ENCODE peak calls at places on chromosome 20, in five cellular contexts. V, Q, D, G and M are unnamed samples.
A peak's percentile ranks its signal among the peaks of the same experiment; 100 is the strongest.

GRCh38 chr20:17281478-17281877 is 54.6 kb downstream of the PCSK2 start:
- DNase-seq in V (no peak), Q (peak; percentile 62), D (no peak), G (no peak), M (no peak)

GRCh38 chr20:32536861-32537656 is 48.1 kb downstream of the NOL4L start:
- DNase-seq in V (peak; percentile 90), Q (peak; percentile 52), D (no peak), G (no peak), M (no peak)

GRCh38 chr20:5127859-5128409 is 1.1 kb downstream of the CDS2 start:
- DNase-seq in V (no peak), Q (no peak), D (no peak), G (no peak), M (no peak)

GRCh38 chr20:18001131-18001921 is 32.5 kb downstream of the MGME1 start:
- DNase-seq in V (peak; percentile 75), Q (peak; percentile 69), D (peak; percentile 60), G (peak; percentile 86), M (peak; percentile 90)

GRCh38 chr20:35312348-35312747 is 20.1 kb upstream of the FAM83C start:
- DNase-seq in V (no peak), Q (peak; percentile 98), D (peak; percentile 89), G (no peak), M (no peak)

GRCh38 chr20:43243672-43244269 is 54.1 kb upstream of the PTPRT start:
- DNase-seq in V (no peak), Q (peak; percentile 28), D (no peak), G (peak; percentile 79), M (no peak)

GRCh38 chr20:4067600-4068261 is 52.4 kb upstream of the RNF24 start:
- DNase-seq in V (no peak), Q (peak; percentile 88), D (peak; percentile 68), G (no peak), M (no peak)

GRCh38 chr20:20303742-20304141 is 64.2 kb upstream of the INSM1 start:
- DNase-seq in V (no peak), Q (no peak), D (no peak), G (no peak), M (no peak)

GRCh38 chr20:57666106-57666833 is 43.5 kb downstream of the PMEPA1 start:
- DNase-seq in V (no peak), Q (no peak), D (no peak), G (peak; percentile 50), M (no peak)

GRCh38 chr20:8212286-8212685 is 80.2 kb downstream of the PLCB1 start:
- DNase-seq in V (no peak), Q (peak; percentile 25), D (no peak), G (no peak), M (no peak)

GRCh38 chr20:52812231-52812847 is 159.8 kb upstream of the TSHZ2 start:
- DNase-seq in V (no peak), Q (no peak), D (no peak), G (no peak), M (no peak)

GRCh38 chr20:23528867-23529431 is 38.0 kb downstream of the CST8 start:
- DNase-seq in V (no peak), Q (peak; percentile 56), D (no peak), G (no peak), M (no peak)

GRCh38 chr20:34945315-34946077 is 10.1 kb downstream of the GSS start:
- DNase-seq in V (peak; percentile 80), Q (peak; percentile 94), D (no peak), G (no peak), M (peak; percentile 31)

GRCh38 chr20:48550814-48551213 is 277.0 kb downstream of the PREX1 start:
- DNase-seq in V (no peak), Q (peak; percentile 15), D (no peak), G (no peak), M (no peak)

GRCh38 chr20:41719151-41719550 is 101.0 kb upstream of the CHD6 start:
- DNase-seq in V (no peak), Q (no peak), D (no peak), G (no peak), M (no peak)

GRCh38 chr20:31674895-31675827 is 37.4 kb downstream of the COX4I2 start:
- DNase-seq in V (peak; percentile 71), Q (peak; percentile 86), D (peak; percentile 86), G (peak; percentile 85), M (peak; percentile 50)

GRCh38 chr20:25146976-25147375 is 48.5 kb upstream of the ENTPD6 start:
- DNase-seq in V (no peak), Q (no peak), D (no peak), G (no peak), M (no peak)

GRCh38 chr20:48008850-48009535 is 223.7 kb upstream of the SULF2 start:
- DNase-seq in V (no peak), Q (no peak), D (no peak), G (no peak), M (no peak)

GRCh38 chr20:51125774-51126173 is 102.9 kb upstream of the KCNG1 start:
- DNase-seq in V (no peak), Q (no peak), D (no peak), G (no peak), M (no peak)

GRCh38 chr20:51185277-51185676 is 162.4 kb upstream of the KCNG1 start:
- DNase-seq in V (no peak), Q (no peak), D (no peak), G (no peak), M (no peak)

GRCh38 chr20:16930656-16931055 is 182.5 kb downstream of the OTOR start:
- DNase-seq in V (no peak), Q (no peak), D (no peak), G (no peak), M (no peak)

GRCh38 chr20:20184149-20184548 is 131.8 kb downstream of the CFAP61 start:
- DNase-seq in V (no peak), Q (no peak), D (no peak), G (no peak), M (no peak)

DNA sequence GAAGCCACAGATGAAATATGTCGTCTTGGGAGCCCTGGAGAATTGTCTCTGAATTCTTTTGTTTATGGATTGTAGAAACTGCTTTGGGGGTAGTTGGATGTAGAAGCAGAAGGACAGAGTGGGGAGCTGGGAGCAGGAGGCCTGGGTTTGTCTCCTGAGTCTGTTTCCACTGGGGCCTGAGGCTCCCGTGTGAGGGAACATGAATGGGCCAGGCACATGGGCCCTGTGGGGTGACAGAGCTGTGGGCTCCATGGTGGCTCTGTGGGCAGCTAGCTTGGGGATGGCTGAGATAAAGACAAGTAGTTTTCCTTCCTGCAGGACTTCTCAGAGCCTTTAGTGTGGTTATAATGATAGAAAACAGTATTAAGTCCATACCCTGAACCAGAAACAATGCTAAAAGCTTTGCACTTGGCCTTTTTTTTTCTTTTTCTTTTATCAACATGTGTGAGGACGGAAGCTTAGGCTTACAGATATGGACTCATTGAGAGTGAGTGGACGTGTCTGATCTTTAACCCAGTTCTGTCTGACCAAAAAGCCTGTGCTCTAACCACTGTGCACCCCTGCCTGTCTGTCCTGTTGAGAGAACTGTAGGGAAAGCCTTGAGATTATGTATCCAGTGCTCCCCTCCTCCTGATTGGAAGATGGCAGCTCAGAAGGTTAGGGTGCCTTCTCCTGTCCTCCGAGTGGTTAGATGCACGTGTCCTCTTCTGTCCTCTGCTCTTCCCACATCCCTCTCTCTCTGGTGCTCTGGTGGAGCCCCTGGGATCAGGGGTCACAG is 98.3 kb downstream of the CDH26 start:
- DNase-seq in V (no peak), Q (no peak), D (no peak), G (peak; percentile 57), M (no peak)
- H3K4me3 ChIP-seq in V (no peak overlapping the region), Q (no peak overlapping the region), D (no peak overlapping the region), G (no peak overlapping the region), M (no peak overlapping the region)

DNA sequence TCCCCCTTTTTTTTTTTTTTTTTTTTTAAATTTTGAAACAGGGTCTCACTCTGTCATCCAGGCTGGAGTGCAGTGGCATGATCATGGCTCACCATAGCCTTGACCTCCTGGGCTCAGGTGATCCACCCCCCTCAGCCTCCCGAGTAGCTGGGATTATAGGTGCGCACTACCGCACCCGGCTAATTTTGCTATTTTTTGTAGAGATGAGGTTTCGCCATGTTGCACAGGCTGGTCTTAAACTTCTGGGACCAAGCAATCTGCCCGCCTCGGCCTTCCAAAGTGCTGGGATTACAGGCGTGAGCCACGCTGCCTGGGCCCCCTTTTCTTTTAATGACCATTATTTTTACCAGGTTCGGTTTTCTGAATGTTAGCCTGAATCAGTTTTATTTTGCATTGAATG is 5.0 kb upstream of the FAM209A start:
- DNase-seq in V (no peak), Q (no peak), D (no peak), G (no peak), M (no peak)
- H3K36me3 ChIP-seq in V (peaks cover 64% of the 10 kb centered on the region), Q (peaks cover 55% of the 10 kb centered on the region), D (peaks cover 32% of the 10 kb centered on the region), G (peaks cover 5% of the 10 kb centered on the region), M (peaks cover 27% of the 10 kb centered on the region)

DNA sequence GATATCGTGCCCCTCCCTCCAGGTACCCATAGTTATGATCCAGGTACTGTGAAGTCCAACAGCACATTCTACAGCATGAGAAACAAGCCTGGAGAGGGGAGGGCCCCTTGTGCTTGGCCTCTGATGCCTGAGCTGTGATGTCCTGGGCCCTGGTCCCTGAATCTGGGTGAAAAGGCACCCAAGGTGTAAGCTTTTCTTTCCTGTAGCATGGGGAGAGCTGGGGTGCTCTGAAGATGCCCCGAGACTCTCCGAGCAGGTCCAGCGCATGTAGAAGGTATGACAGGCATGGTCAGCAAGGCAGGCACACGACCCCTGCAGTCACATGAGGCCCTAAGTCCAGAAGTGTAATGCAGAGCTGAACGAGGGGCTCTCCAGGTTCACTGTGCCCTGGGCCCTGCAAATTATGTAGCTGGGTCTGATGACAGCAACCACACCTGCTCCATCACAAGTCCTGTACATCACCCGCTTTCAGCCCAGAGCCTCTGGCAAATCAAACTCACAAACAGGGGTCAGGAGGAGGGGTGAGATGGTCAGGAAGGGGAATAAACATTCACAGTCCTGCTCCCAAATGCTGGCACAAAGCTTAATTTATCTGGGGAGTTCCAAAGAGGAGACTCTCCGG is 1.8 kb upstream of the CTSZ start:
- DNase-seq in V (peak; percentile 16), Q (no peak), D (no peak), G (no peak), M (peak; percentile 15)
- H3K4me3 ChIP-seq in V (no peak overlapping the region), Q (no peak overlapping the region), D (no peak overlapping the region), G (no peak overlapping the region), M (no peak overlapping the region)

GRCh38 chr20:45798935-45799642 is 7.3 kb downstream of the DNTTIP1 start:
- DNase-seq in V (peak; percentile 67), Q (peak; percentile 82), D (peak; percentile 53), G (peak; percentile 11), M (no peak)
- H3K36me3 ChIP-seq in V (peaks cover 64% of the 10 kb centered on the region), Q (peaks cover 43% of the 10 kb centered on the region), D (peaks cover 59% of the 10 kb centered on the region), G (peaks cover 4% of the 10 kb centered on the region), M (peaks cover 5% of the 10 kb centered on the region)

DNA sequence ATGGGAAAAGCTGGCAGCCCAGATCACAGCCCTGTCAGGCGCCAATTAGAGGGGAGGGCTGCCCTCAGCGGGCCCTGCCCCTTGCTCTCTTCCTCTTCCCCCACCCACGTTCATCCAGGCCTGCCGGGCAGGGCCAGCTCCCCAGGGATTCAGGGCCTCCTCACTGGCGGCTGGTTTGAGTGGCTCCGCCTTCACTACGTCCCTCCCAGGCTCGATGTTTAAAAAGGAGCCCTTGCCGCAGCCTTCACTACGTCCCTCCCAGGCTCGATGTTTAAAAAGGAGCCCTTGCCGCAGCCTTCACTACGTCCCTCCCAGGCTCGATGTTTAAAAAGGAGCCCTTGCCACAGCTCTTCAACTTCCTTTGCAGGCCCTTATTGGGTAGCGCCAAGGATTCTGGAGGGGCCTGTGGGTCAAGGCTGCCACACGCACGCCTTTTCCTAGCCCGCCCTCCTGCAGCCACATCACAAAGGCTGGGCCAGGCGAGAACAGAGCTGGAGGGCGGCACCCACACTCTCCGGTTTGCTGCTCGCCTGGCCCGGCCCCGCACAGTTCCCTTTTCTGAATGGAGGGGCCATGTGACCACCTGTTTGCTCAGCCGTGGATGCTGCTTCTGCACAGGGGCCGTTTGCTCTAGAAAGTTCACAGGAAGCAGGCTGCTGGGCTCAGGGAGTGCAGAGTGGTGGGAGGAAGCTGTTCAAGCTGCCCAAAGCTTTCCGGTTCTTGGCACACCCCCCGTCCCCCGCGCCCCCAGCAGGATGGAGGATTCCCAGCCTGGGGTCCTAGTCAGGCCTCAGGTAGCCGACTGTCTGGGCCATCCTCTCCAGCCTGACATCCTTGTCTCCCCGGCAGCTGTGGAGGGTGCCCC is 1.6 kb downstream of the SLC17A9 start:
- DNase-seq in V (peak; percentile 75), Q (no peak), D (peak; percentile 70), G (peak; percentile 92), M (peak; percentile 53)
- H3K4me3 ChIP-seq in V (peak overlapping the region; percentile 49), Q (no peak overlapping the region), D (peak overlapping the region; percentile 57), G (no peak overlapping the region), M (peak overlapping the region; percentile 70)